ENCODE peak calls at places on chromosomes 1 and 21, in four cellular contexts. M is upper lobe of right lung, O is IMR-90, Q is cardiac muscle cell. H is an unnamed sample.

GRCh38 chr1:29673669-29674624 is 437.6 kb downstream of the PTPRU start:
- DNase-seq in M (peak; percentile 18), O (no peak), Q (no peak), H (no peak)

GRCh38 chr1:167950569-167950968 is 13.7 kb upstream of the MPC2 start:
- DNase-seq in Q (no peak), O (no peak), M (no peak), H (no peak)

GRCh38 chr1:116737855-116738318 is 16.3 kb upstream of the CD2 start:
- DNase-seq in O (no peak), Q (no peak), M (no peak), H (no peak)

GRCh38 chr1:90963651-90964050 is 58.2 kb downstream of the ZNF644 start:
- DNase-seq in O (peak; percentile 46), M (no peak), Q (no peak), H (no peak)

GRCh38 chr1:20368866-20369545 is 78.3 kb downstream of the VWA5B1 start:
- DNase-seq in O (no peak), M (no peak), Q (no peak), H (no peak)

GRCh38 chr1:176656257-176656995 is 193.5 kb downstream of the PAPPA2 start:
- DNase-seq in Q (peak; percentile 23), O (peak; percentile 67), M (no peak), H (no peak)

GRCh38 chr1:65141394-65141793 is 6.6 kb upstream of the AK4 start:
- DNase-seq in O (no peak), M (no peak), Q (peak; percentile 46), H (no peak)

GRCh38 chr1:154878371-154879355 is 8.6 kb upstream of the KCNN3 start:
- DNase-seq in M (peak; percentile 88), Q (peak; percentile 79), O (peak; percentile 62), H (peak; percentile 90)

GRCh38 chr1:247574664-247575063 is 13.5 kb upstream of the OR2G2 start:
- DNase-seq in O (no peak), M (no peak), Q (no peak), H (no peak)

GRCh38 chr1:206463911-206464310 is 6.4 kb upstream of the IKBKE start:
- DNase-seq in Q (no peak), O (no peak), M (no peak), H (no peak)

GRCh38 chr1:160415696-160416298 is 15.4 kb downstream of the VANGL2 start:
- DNase-seq in O (no peak), M (no peak), Q (no peak), H (no peak)

GRCh38 chr1:30476911-30477459 is 246.4 kb downstream of the MATN1 start:
- DNase-seq in O (no peak), Q (no peak), M (peak; percentile 57), H (no peak)

GRCh38 chr1:17438176-17438976 is 1.1 kb downstream of the RCC2 start:
- DNase-seq in M (peak; percentile 91), O (peak; percentile 36), Q (peak; percentile 69), H (peak; percentile 70)

GRCh38 chr1:85303440-85304162 is 27.2 kb upstream of the BCL10 start:
- DNase-seq in Q (no peak), O (no peak), M (no peak), H (no peak)

GRCh38 chr21:31299291-31300147 is 44.5 kb downstream of the TIAM1 start:
- DNase-seq in M (no peak), Q (no peak), O (no peak), H (no peak)

GRCh38 chr1:21898326-21899155 is 38.6 kb downstream of the HSPG2 start:
- DNase-seq in M (no peak), O (peak; percentile 39), Q (peak; percentile 55), H (peak; percentile 50)

GRCh38 chr1:175338447-175339135 is 146.0 kb upstream of the KIAA0040 start:
- DNase-seq in Q (no peak), M (no peak), O (no peak), H (peak; percentile 68)

GRCh38 chr21:46035809-46036695 is 54.5 kb downstream of the COL6A1 start:
- DNase-seq in Q (peak; percentile 97), O (peak; percentile 95), M (peak; percentile 59), H (no peak)

GRCh38 chr1:2919826-2920225 is 101.4 kb upstream of the ACTRT2 start:
- DNase-seq in Q (no peak), M (no peak), O (no peak), H (no peak)
- H3K9me3 ChIP-seq in Q (no peaks in the 10 kb centered on the region), M (no peaks in the 10 kb centered on the region), O (peaks cover 71% of the 10 kb centered on the region), H (no peaks in the 10 kb centered on the region)

GRCh38 chr1:3987669-3988235 is 87.7 kb upstream of the C1orf174 start:
- DNase-seq in O (no peak), M (peak; percentile 37), Q (no peak), H (no peak)
- H3K9me3 ChIP-seq in O (peaks cover 40% of the 10 kb centered on the region), M (no peaks in the 10 kb centered on the region), Q (no peaks in the 10 kb centered on the region), H (no peaks in the 10 kb centered on the region)

GRCh38 chr21:9758888-9759287 is 762.5 kb upstream of the TPTE start:
- DNase-seq in Q (no peak), O (no peak), M (no peak), H (peak; percentile 25)

GRCh38 chr21:9759972-9760371 is 761.4 kb upstream of the TPTE start:
- DNase-seq in Q (no peak), M (no peak), O (no peak), H (peak; percentile 15)

GRCh38 chr21:9763306-9763705 is 758.1 kb upstream of the TPTE start:
- DNase-seq in O (no peak), Q (no peak), M (no peak), H (no peak)

GRCh38 chr21:9758141-9758540 is 763.2 kb upstream of the TPTE start:
- DNase-seq in Q (no peak), O (no peak), M (no peak), H (peak; percentile 15)

DNA sequence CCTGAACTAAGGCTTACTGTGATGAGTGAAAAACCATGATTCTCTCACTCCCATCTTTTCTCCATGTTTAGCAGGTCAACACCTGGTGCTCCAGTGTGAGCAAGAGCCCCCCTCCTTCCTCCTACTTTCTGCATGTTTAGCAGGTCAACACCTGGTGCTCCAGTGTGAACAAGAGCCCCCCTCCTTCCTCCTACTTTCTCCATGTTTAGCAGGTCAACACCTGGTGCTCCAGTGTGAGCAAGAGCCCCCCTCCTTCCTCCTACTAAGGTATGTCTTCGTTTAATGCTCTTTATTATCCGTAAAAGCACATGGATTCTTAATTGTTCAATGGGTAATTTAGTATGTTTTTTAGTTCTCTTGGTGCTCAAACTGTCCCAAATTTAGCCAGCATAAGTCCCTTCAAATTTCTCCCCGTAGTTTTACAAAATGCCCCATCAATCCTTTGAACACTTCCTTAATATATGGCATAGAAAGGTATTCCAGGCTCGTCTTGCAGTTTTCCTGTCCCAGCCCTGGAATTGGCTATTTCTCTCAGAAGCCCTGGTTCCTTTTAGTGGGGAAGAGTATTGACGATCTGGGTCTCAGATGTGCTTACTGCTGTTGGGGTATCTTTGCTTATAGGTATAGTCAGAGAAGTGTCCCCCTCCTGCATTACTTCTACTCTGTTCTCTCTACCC is 760.8 kb upstream of the TPTE start:
- DNase-seq in O (no peak), Q (no peak), M (no peak), H (no peak)
- H3K9me3 ChIP-seq in O (peaks cover 37% of the 10 kb centered on the region), Q (peaks cover 37% of the 10 kb centered on the region), M (no peaks in the 10 kb centered on the region), H (no peaks in the 10 kb centered on the region)

GRCh38 chr1:89719502-89720306 is 86.8 kb downstream of the LRRC8C start:
- DNase-seq in Q (peak; percentile 68), M (no peak), O (peak; percentile 22), H (no peak)
- H3K9me3 ChIP-seq in Q (no peaks in the 10 kb centered on the region), M (no peaks in the 10 kb centered on the region), O (no peaks in the 10 kb centered on the region), H (no peaks in the 10 kb centered on the region)

GRCh38 chr1:4024811-4025210 is 124.7 kb upstream of the C1orf174 start:
- DNase-seq in M (no peak), O (no peak), Q (no peak), H (no peak)
- H3K9me3 ChIP-seq in M (no peaks in the 10 kb centered on the region), O (peaks cover 48% of the 10 kb centered on the region), Q (no peaks in the 10 kb centered on the region), H (no peaks in the 10 kb centered on the region)

DNA sequence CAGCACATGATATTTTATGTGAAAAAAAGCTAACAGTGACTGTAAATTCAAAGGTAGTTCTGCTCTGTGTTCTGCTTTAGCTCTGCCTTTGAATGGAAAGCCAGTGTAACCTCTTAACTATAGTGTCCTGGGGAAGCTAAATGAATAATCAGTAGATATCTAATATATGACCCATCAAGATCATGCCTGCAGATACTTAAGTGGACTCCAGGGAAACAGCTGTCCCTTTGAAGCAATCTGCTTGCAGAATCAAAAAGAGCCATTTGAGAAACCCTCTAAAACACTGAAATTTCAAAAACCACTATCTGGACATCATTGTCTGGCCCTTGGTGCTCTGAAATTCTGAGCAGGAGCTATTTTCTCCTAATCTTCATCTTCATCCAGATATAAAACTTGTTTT is 104.2 kb upstream of the ADGRL4 start:
- DNase-seq in Q (no peak), O (no peak), M (no peak), H (no peak)
- H3K9me3 ChIP-seq in Q (no peaks in the 10 kb centered on the region), O (no peaks in the 10 kb centered on the region), M (no peaks in the 10 kb centered on the region), H (no peaks in the 10 kb centered on the region)

GRCh38 chr1:57616906-57617305 is 193.0 kb upstream of the DAB1 start:
- DNase-seq in Q (no peak), M (no peak), O (no peak), H (no peak)
- H3K9me3 ChIP-seq in Q (no peaks in the 10 kb centered on the region), M (no peaks in the 10 kb centered on the region), O (no peaks in the 10 kb centered on the region), H (no peaks in the 10 kb centered on the region)

DNA sequence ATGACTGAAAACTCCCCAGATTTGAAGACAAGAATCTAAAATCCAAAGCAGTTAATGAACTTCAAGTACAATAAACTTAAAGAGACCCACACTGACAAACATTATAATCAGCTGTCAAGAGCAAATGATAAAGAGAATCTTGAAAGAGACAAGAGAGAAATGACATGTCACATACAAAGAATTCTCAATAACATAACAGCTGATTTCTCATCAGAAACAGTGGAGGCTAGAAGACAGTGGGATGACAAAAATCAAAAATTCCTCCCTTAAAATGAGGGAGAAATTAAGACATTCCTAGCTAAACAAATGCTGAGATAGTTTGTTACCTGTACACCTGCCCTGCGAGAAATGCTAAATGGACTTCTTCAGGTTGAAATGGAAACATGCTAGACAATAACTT is 36.0 kb upstream of the COA6 start:
- DNase-seq in O (no peak), Q (no peak), M (no peak), H (no peak)
- H3K9me3 ChIP-seq in O (peaks cover 3% of the 10 kb centered on the region), Q (no peaks in the 10 kb centered on the region), M (no peaks in the 10 kb centered on the region), H (no peaks in the 10 kb centered on the region)